ENCODE peak calls at places on chromosome 2, in six cellular contexts. M is activated T-cell treated with anti-CD3 and anti-CD28 coated beads for 1 hour, R is GM10248, N is EL, E is nucleus accumbens, T is HT-29. O is an unnamed sample.

GRCh38 chr2:181374741-181375675 is 82.2 kb upstream of the ITGA4 start:
- DNase-seq in T (no peak), R (peak), M (no peak), E (no peak), N (peak), O (no peak)

GRCh38 chr2:10196948-10197717 is 74.6 kb downstream of the RRM2 start:
- DNase-seq in R (no peak), M (no peak), T (no peak), E (no peak), N (no peak), O (no peak)

GRCh38 chr2:23563673-23564617 is 179.0 kb downstream of the KLHL29 start:
- DNase-seq in R (no peak), N (peak), E (no peak), T (no peak), M (no peak), O (no peak)

GRCh38 chr2:58521803-58522602 is 280.9 kb upstream of the FANCL start:
- DNase-seq in N (peak), R (no peak), E (no peak), T (no peak), M (no peak), O (no peak)

GRCh38 chr2:146623771-146624170 is 1221.1 kb upstream of the ACVR2A start:
- DNase-seq in E (no peak), T (no peak), N (peak), R (no peak), M (no peak), O (no peak)

GRCh38 chr2:122263746-122264145 is 508.3 kb downstream of the TSN start:
- DNase-seq in T (no peak), M (no peak), R (no peak), E (no peak), N (no peak), O (no peak)

GRCh38 chr2:207143474-207144190 is 22.1 kb downstream of the KLF7 start:
- DNase-seq in N (peak), E (peak), M (peak), R (no peak), T (no peak), O (peak)

GRCh38 chr2:15808980-15809379 is 131.4 kb upstream of the MYCN start:
- DNase-seq in T (no peak), N (no peak), E (no peak), R (no peak), M (no peak), O (no peak)

GRCh38 chr2:9358846-9359245 is 64.5 kb downstream of the ITGB1BP1 start:
- DNase-seq in N (no peak), R (no peak), E (no peak), M (no peak), T (no peak), O (no peak)

GRCh38 chr2:164839914-164840457 is 1.6 kb downstream of the COBLL1 start:
- DNase-seq in M (no peak), N (peak), R (no peak), E (no peak), T (peak), O (no peak)

GRCh38 chr2:189574793-189575475 is 5.7 kb downstream of the SLC40A1 start:
- DNase-seq in E (no peak), T (peak), R (no peak), M (no peak), N (no peak), O (no peak)

GRCh38 chr2:216495656-216496055 is 3.0 kb upstream of the RPL37A start:
- DNase-seq in E (no peak), T (no peak), R (no peak), M (no peak), N (peak), O (no peak)

GRCh38 chr2:189763908-189764661 is 1.5 kb upstream of the OSGEPL1 start:
- DNase-seq in N (peak), E (no peak), T (no peak), R (no peak), M (no peak), O (no peak)

GRCh38 chr2:117770696-117771095 is 43.8 kb upstream of the DDX18 start:
- DNase-seq in N (no peak), R (no peak), T (no peak), M (no peak), E (no peak), O (no peak)

GRCh38 chr2:191382801-191383200 is 137.6 kb downstream of the MYO1B start:
- DNase-seq in R (no peak), T (peak), E (no peak), M (no peak), N (peak), O (no peak)

GRCh38 chr2:201116959-201117734 is 1.2 kb downstream of the CFLAR start:
- DNase-seq in E (no peak), R (peak), N (peak), M (no peak), T (peak), O (no peak)

GRCh38 chr2:125041846-125042245 is 1016.8 kb downstream of the CNTNAP5 start:
- DNase-seq in N (no peak), E (no peak), T (no peak), M (no peak), R (no peak), O (no peak)

GRCh38 chr2:85655961-85656403 is 12.0 kb downstream of the SFTPB start:
- DNase-seq in R (no peak), M (no peak), N (peak), E (no peak), T (no peak), O (no peak)

GRCh38 chr2:212640428-212640827 is 101.8 kb upstream of the ERBB4 start:
- DNase-seq in N (no peak), R (no peak), E (no peak), M (no peak), T (peak), O (no peak)

GRCh38 chr2:40827371-40827770 is 375.5 kb upstream of the SLC8A1 start:
- DNase-seq in M (no peak), R (no peak), E (no peak), N (no peak), T (no peak), O (no peak)

GRCh38 chr2:75317801-75318200 is 118.5 kb upstream of the TACR1 start:
- DNase-seq in E (no peak), T (no peak), N (no peak), M (no peak), R (no peak), O (no peak)

GRCh38 chr2:216556202-216556601 is 57.6 kb downstream of the RPL37A start:
- DNase-seq in R (no peak), E (no peak), M (no peak), T (no peak), N (no peak), O (no peak)

GRCh38 chr2:121287146-121287798 is 2.3 kb upstream of the TFCP2L1 start:
- DNase-seq in E (no peak), M (no peak), N (no peak), R (no peak), T (no peak), O (no peak)

GRCh38 chr2:186181625-186182024 is 304.4 kb upstream of the ZC3H15 start:
- DNase-seq in M (no peak), N (no peak), T (no peak), E (no peak), R (no peak), O (no peak)

GRCh38 chr2:53813151-53813550 is 26.3 kb downstream of the ERLEC1 start:
- DNase-seq in N (no peak), R (no peak), E (no peak), M (no peak), T (no peak), O (no peak)

GRCh38 chr2:77579076-77579769 is 57.0 kb upstream of the LRRTM4 start:
- DNase-seq in T (peak), M (no peak), R (no peak), E (no peak), N (no peak), O (no peak)

GRCh38 chr2:142189506-142189905 is 58.7 kb upstream of the LRP1B start:
- DNase-seq in N (no peak), R (no peak), T (no peak), M (no peak), E (no peak), O (no peak)

GRCh38 chr2:5959836-5960820 is 267.9 kb downstream of the SOX11 start:
- DNase-seq in R (no peak), E (no peak), N (no peak), T (no peak), M (no peak), O (no peak)

GRCh38 chr2:134718956-134719814 is at the start of gene TMEM163:
- DNase-seq in M (no peak), E (no peak), N (no peak), R (peak), T (no peak), O (peak)

GRCh38 chr2:239599299-239599698 is 198.5 kb upstream of the HDAC4 start:
- DNase-seq in E (no peak), T (no peak), N (no peak), M (no peak), R (no peak), O (no peak)

GRCh38 chr2:22788749-22789148 is 596.2 kb upstream of the KLHL29 start:
- DNase-seq in N (no peak), R (no peak), M (no peak), T (no peak), E (no peak), O (no peak)

GRCh38 chr2:211103989-211104388 is 547.6 kb downstream of the CPS1 start:
- DNase-seq in R (no peak), T (peak), M (no peak), E (no peak), N (no peak), O (no peak)

GRCh38 chr2:10220045-10220444 is 82.7 kb upstream of the HPCAL1 start:
- DNase-seq in T (no peak), N (no peak), R (no peak), E (no peak), M (no peak), O (no peak)

GRCh38 chr2:44479127-44479887 is 117.6 kb downstream of the CAMKMT start:
- DNase-seq in N (peak), R (peak), M (no peak), T (peak), E (peak), O (no peak)

GRCh38 chr2:234492687-234493086 is 4.2 kb downstream of the ARL4C start:
- DNase-seq in M (no peak), N (no peak), T (no peak), R (no peak), E (no peak), O (no peak)

GRCh38 chr2:237874585-237875161 is 15.2 kb downstream of the RAMP1 start:
- DNase-seq in M (no peak), N (peak), R (no peak), E (no peak), T (no peak), O (no peak)